ENCODE peak calls at places on chromosomes 16 and 17, in four cellular contexts. M is OCI-LY7, K is A549, N is mesendoderm. B is an unnamed sample.
A peak's percentile ranks its signal among the peaks of the same experiment; 100 is the strongest.

GRCh38 chr16:78210305-78210704 is 110.9 kb downstream of the WWOX start:
- DNase-seq in M (no peak), K (peak; percentile 23), N (peak; percentile 62), B (no peak)

GRCh38 chr16:27241658-27242057 is 26.9 kb downstream of the NSMCE1 start:
- DNase-seq in M (no peak), K (no peak), N (no peak), B (no peak)

GRCh38 chr17:71926746-71927398 is 193.9 kb upstream of the SOX9 start:
- DNase-seq in M (no peak), K (no peak), N (no peak), B (no peak)

GRCh38 chr17:66466933-66467367 is 164.5 kb downstream of the PRKCA start:
- DNase-seq in M (no peak), K (peak; percentile 97), N (peak; percentile 88), B (no peak)

GRCh38 chr16:71698491-71698890 is 26.0 kb downstream of the PHLPP2 start:
- DNase-seq in M (no peak), K (no peak), N (no peak), B (no peak)

GRCh38 chr17:72976971-72977767 is 115.3 kb downstream of the SLC39A11 start:
- DNase-seq in M (no peak), K (peak; percentile 44), N (peak; percentile 72), B (no peak)

GRCh38 chr16:48206594-48207242 is 37.4 kb upstream of the LONP2 start:
- DNase-seq in M (no peak), K (no peak), N (peak; percentile 36), B (no peak)

GRCh38 chr17:12734852-12735430 is 54.4 kb upstream of the ARHGAP44 start:
- DNase-seq in M (no peak), K (no peak), N (peak; percentile 71), B (no peak)

GRCh38 chr17:20083460-20083859 is 74.3 kb downstream of the SPECC1 start:
- DNase-seq in M (no peak), K (no peak), N (no peak), B (no peak)

GRCh38 chr16:1450218-1450617 is 5.9 kb upstream of the CCDC154 start:
- DNase-seq in M (no peak), K (no peak), N (no peak), B (peak; percentile 90)

GRCh38 chr17:29102046-29102445 is 59.1 kb downstream of the PIPOX start:
- DNase-seq in M (no peak), K (no peak), N (no peak), B (no peak)

GRCh38 chr17:78375401-78376079 is 2.9 kb upstream of the PGS1 start:
- DNase-seq in M (no peak), K (peak; percentile 60), N (no peak), B (no peak)

GRCh38 chr17:20307325-20307910 is 159.9 kb downstream of the LGALS9B start:
- DNase-seq in M (no peak), K (no peak), N (no peak), B (no peak)

GRCh38 chr17:1627987-1628855 is at the start of gene SLC43A2:
- DNase-seq in M (peak; percentile 92), K (peak; percentile 88), N (peak; percentile 93), B (peak; percentile 98)

GRCh38 chr17:66255112-66255511 is 25.9 kb upstream of the APOH start:
- DNase-seq in M (peak; percentile 80), K (peak; percentile 88), N (peak; percentile 72), B (peak; percentile 58)

GRCh38 chr16:82633964-82634600 is 7.3 kb downstream of the CDH13 start:
- DNase-seq in M (no peak), K (no peak), N (peak; percentile 76), B (no peak)

GRCh38 chr17:2369551-2370210 is 31.2 kb downstream of the MNT start:
- DNase-seq in M (peak; percentile 28), K (no peak), N (peak; percentile 66), B (peak; percentile 93)

GRCh38 chr16:84088695-84089395 is 27.9 kb downstream of the MBTPS1 start:
- DNase-seq in M (peak; percentile 76), K (peak; percentile 20), N (peak; percentile 19), B (no peak)

GRCh38 chr17:79463421-79464309 is 147.2 kb downstream of the RBFOX3 start:
- DNase-seq in M (no peak), K (no peak), N (no peak), B (no peak)

GRCh38 chr17:40097931-40098845 is 2.2 kb downstream of the NR1D1 start:
- DNase-seq in M (no peak), K (no peak), N (no peak), B (peak; percentile 40)

GRCh38 chr16:89334461-89334860 is 117.0 kb downstream of the ZNF778 start:
- DNase-seq in M (no peak), K (no peak), N (no peak), B (no peak)

GRCh38 chr17:29176500-29177351 is 3.5 kb downstream of the MYO18A start:
- DNase-seq in M (peak; percentile 78), K (peak; percentile 42), N (peak; percentile 77), B (peak; percentile 90)

GRCh38 chr17:71349908-71350600 is 770.8 kb upstream of the SOX9 start:
- DNase-seq in M (no peak), K (no peak), N (no peak), B (no peak)

GRCh38 chr17:27323538-27324212 is 29.8 kb downstream of the WSB1 start:
- DNase-seq in M (no peak), K (peak; percentile 69), N (peak; percentile 66), B (peak; percentile 42)

GRCh38 chr17:67992541-67993152 is 3.6 kb downstream of the C17orf58 start:
- DNase-seq in M (peak; percentile 26), K (no peak), N (no peak), B (peak; percentile 21)

GRCh38 chr17:80466188-80466705 is 10.2 kb downstream of the NPTX1 start:
- DNase-seq in M (no peak), K (no peak), N (no peak), B (no peak)